ENCODE peak calls at places on chromosomes 3 and 15, in four cellular contexts. V is HCT116, X is suprapubic skin, E is stomach. I is an unnamed sample.

GRCh38 chr3:100087203-100087602 is 27.1 kb downstream of the FILIP1L start:
- DNase-seq in V (no peak), X (no peak), E (no peak), I (no peak)

GRCh38 chr3:159829056-159829995 is 159.3 kb upstream of the IL12A start:
- DNase-seq in V (peak; percentile 65), X (peak; percentile 75), E (no peak), I (peak; percentile 91)

GRCh38 chr3:170038434-170039110 is 777 bp downstream of the GPR160 start:
- DNase-seq in V (no peak), X (no peak), E (peak; percentile 68), I (no peak)

GRCh38 chr3:134795776-134796312 is 784 bp downstream of the EPHB1 start:
- DNase-seq in V (no peak), X (no peak), E (no peak), I (peak; percentile 67)

GRCh38 chr3:67661079-67661478 is 6.7 kb upstream of the SUCLG2 start:
- DNase-seq in V (no peak), X (no peak), E (no peak), I (no peak)

GRCh38 chr15:81853349-81853748 is 192.5 kb downstream of the MEX3B start:
- DNase-seq in V (no peak), X (no peak), E (no peak), I (no peak)

GRCh38 chr3:141830508-141830907 is 45.9 kb upstream of the ATP1B3 start:
- DNase-seq in V (no peak), X (no peak), E (no peak), I (no peak)

GRCh38 chr3:104176706-104177105 is 1190.0 kb upstream of the ALCAM start:
- DNase-seq in V (no peak), X (no peak), E (no peak), I (no peak)

GRCh38 chr15:49506341-49506740 is 83.3 kb downstream of the FGF7 start:
- DNase-seq in V (no peak), X (no peak), E (no peak), I (no peak)

GRCh38 chr3:8658326-8659212 is 14.0 kb upstream of the SSUH2 start:
- DNase-seq in V (no peak), X (peak; percentile 70), E (peak; percentile 96), I (no peak)

GRCh38 chr15:89016549-89017041 is 71.7 kb upstream of the ABHD2 start:
- DNase-seq in V (peak; percentile 23), X (no peak), E (no peak), I (no peak)

GRCh38 chr15:31477301-31477700 is 150.7 kb downstream of the KLF13 start:
- DNase-seq in V (no peak), X (peak; percentile 53), E (peak; percentile 11), I (no peak)

GRCh38 chr3:147507638-147508286 is 98.6 kb downstream of the ZIC1 start:
- DNase-seq in V (no peak), X (no peak), E (no peak), I (no peak)

GRCh38 chr3:182917134-182917533 is 63.2 kb downstream of the DCUN1D1 start:
- DNase-seq in V (no peak), X (no peak), E (no peak), I (no peak)

GRCh38 chr3:133535971-133536634 is 37.4 kb upstream of the CDV3 start:
- DNase-seq in V (no peak), X (no peak), E (peak; percentile 63), I (no peak)

GRCh38 chr15:92430067-92430435 is 36.4 kb downstream of the ST8SIA2 start:
- DNase-seq in V (no peak), X (no peak), E (no peak), I (no peak)

GRCh38 chr15:48190932-48191573 is 412 bp upstream of the CTXN2 start:
- DNase-seq in V (no peak), X (no peak), E (peak; percentile 52), I (no peak)

GRCh38 chr3:112629425-112629824 is 11.5 kb downstream of the CCDC80 start:
- DNase-seq in V (peak; percentile 28), X (no peak), E (no peak), I (peak; percentile 94)

GRCh38 chr3:72413228-72413627 is 435.0 kb downstream of the SHQ1 start:
- DNase-seq in V (no peak), X (no peak), E (no peak), I (no peak)

GRCh38 chr3:117603097-117603496 is 893.5 kb downstream of the TUSC7 start:
- DNase-seq in V (no peak), X (no peak), E (no peak), I (no peak)

GRCh38 chr15:28919679-28920655 is 34.2 kb downstream of the APBA2 start:
- DNase-seq in V (no peak), X (no peak), E (no peak), I (peak; percentile 6)

GRCh38 chr3:178397836-178398235 is 138.4 kb upstream of the KCNMB2 start:
- DNase-seq in V (no peak), X (no peak), E (no peak), I (no peak)

GRCh38 chr3:46480481-46481195 is 15.9 kb upstream of the LTF start:
- DNase-seq in V (no peak), X (no peak), E (no peak), I (no peak)

GRCh38 chr3:123723527-123724168 is 138.8 kb upstream of the HACD2 start:
- DNase-seq in V (peak; percentile 73), X (peak; percentile 64), E (peak; percentile 52), I (peak; percentile 79)

GRCh38 chr3:64341355-64341754 is 116.1 kb upstream of the PRICKLE2 start:
- DNase-seq in V (no peak), X (no peak), E (no peak), I (no peak)

GRCh38 chr3:134029256-134029733 is 430 bp downstream of the SLCO2A1 start:
- DNase-seq in V (no peak), X (no peak), E (no peak), I (no peak)

GRCh38 chr3:30188713-30189112 is 417.7 kb upstream of the TGFBR2 start:
- DNase-seq in V (no peak), X (no peak), E (no peak), I (no peak)

GRCh38 chr3:13022348-13023250 is 50.6 kb downstream of the IQSEC1 start:
- DNase-seq in V (no peak), X (peak; percentile 87), E (peak; percentile 39), I (peak; percentile 89)

DNA sequence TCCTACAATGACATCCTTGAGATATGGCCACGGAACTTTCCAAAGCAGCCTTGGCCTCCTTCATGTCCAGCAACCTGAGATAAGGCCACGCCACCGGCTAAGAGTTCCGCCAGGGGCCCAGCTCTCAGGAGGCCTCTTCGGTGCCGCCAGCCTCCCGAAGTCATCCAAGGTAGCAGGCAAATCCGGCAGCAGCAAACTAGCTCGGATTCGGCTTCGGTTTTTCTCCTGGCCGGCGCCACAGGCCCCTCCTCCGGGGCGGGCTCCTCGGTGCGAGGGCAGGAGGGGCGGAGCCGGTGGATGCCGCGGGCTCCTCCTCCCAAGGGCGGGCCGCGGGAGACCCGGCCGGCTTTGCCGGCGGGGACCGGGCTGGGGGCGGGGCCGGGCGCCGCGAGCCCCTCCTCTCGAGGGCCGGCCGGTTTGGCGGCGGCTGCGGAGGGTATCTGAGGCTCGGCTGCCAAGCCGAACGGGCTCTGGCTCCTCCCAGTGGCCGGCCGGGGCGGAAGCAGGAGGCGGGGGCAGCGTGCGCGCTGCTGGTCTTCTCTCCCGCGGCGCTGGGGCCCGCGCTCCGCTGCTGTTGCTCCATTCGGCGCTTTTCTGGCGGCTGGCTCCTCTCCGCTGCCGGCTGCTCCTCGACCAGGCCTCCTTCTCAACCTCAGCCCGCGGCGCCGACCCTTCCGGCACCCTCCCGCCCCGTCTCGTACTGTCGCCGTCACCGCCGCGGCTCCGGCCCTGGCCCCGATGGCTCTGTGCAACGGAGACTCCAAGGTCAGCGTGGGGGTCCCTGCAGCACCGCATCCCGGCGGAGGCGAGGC is at the start of gene GMPS:
- DNase-seq in V (peak; percentile 76), X (peak; percentile 94), E (peak; percentile 97), I (peak; percentile 97)
- TF ChIP-seq POLR2A in V (peak; percentile 37), X (peak; percentile 50), E (no peak), I (peak; percentile 35)

GRCh38 chr15:24747376-24747775 is 71.8 kb downstream of the NPAP1 start:
- DNase-seq in V (no peak), X (no peak), E (no peak), I (no peak)
- H3K9me3 ChIP-seq in V (peaks cover 9% of the 10 kb centered on the region), X (no peaks in the 10 kb centered on the region), E (peaks cover 31% of the 10 kb centered on the region), I (no peaks in the 10 kb centered on the region)

GRCh38 chr3:183988216-183988790 is 29.4 kb downstream of the ABCC5 start:
- DNase-seq in V (no peak), X (no peak), E (no peak), I (no peak)
- TF ChIP-seq POLR2AphosphoS5 in V (no peak), X (no peak), E (no peak), I (no peak)

GRCh38 chr15:43776718-43777292 is at the start of gene ELL3:
- DNase-seq in V (peak; percentile 69), X (peak; percentile 88), E (peak; percentile 84), I (peak; percentile 86)

GRCh38 chr15:43777293-43777819 is 590 bp upstream of the ELL3 start:
- DNase-seq in V (peak; percentile 77), X (peak; percentile 93), E (peak; percentile 82), I (peak; percentile 91)

GRCh38 chr15:43776101-43776717 is 557 bp downstream of the ELL3 start:
- DNase-seq in V (no peak), X (no peak), E (peak; percentile 45), I (no peak)

GRCh38 chr15:43774062-43774461 is 2.7 kb downstream of the ELL3 start:
- DNase-seq in V (no peak), X (no peak), E (no peak), I (no peak)

GRCh38 chr15:43775411-43775965 is 1.3 kb downstream of the ELL3 start:
- DNase-seq in V (peak; percentile 85), X (peak; percentile 76), E (peak; percentile 67), I (no peak)
- TF ChIP-seq POLR2A in V (no peak), X (no peak), E (no peak), I (no peak)

GRCh38 chr15:25234831-25235230 is 204.0 kb downstream of the UBE3A start:
- DNase-seq in V (no peak), X (no peak), E (no peak), I (no peak)
- H3K9me3 ChIP-seq in V (peaks cover 4% of the 10 kb centered on the region), X (peaks cover 23% of the 10 kb centered on the region), E (peaks cover 97% of the 10 kb centered on the region), I (no peaks in the 10 kb centered on the region)

GRCh38 chr15:80730931-80731330 is 35.8 kb downstream of the ABHD17C start:
- DNase-seq in V (no peak), X (no peak), E (no peak), I (no peak)

GRCh38 chr15:80727596-80727995 is 32.5 kb downstream of the ABHD17C start:
- DNase-seq in V (no peak), X (no peak), E (no peak), I (no peak)

GRCh38 chr15:80732148-80732547 is 37.0 kb downstream of the ABHD17C start:
- DNase-seq in V (no peak), X (no peak), E (no peak), I (no peak)

GRCh38 chr15:80732818-80733217 is 37.7 kb downstream of the ABHD17C start:
- DNase-seq in V (no peak), X (no peak), E (no peak), I (no peak)

DNA sequence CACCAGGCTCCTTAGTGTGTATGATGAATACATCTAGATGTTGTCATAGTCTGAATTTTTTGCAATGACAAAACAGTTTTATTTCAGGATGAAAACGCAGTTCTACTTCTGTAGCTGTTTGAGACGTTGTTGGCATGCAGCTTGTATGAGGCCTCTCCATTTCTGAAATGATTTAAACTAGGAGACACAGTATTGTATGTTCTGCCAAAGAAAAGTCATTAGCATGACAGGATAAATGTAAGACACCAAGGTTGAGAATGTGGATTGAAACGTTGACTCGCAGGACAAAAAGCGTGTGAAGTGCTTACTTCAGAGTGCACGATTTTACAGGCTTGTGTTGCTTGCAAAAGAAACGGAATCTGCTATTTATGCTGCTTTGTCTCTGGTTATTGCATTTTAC is 35.3 kb downstream of the ABHD17C start:
- DNase-seq in V (no peak), X (no peak), E (no peak), I (no peak)
- TF ChIP-seq POLR2AphosphoS5 in V (no peak), X (no peak), E (no peak), I (no peak)